ENCODE peak calls at places on chromosomes 12 and 14, in nine cellular contexts. M, Y, E, J, A, Q, C, N and U are unnamed samples. For H3K36me3, the result is how much of the 10 kb centered on the place peaks cover.

GRCh38 chr12:131202592-131203378 is 249.1 kb downstream of the ADGRD1 start:
- DNase-seq in Q (no peak), M (no peak), A (no peak), E (no peak), J (no peak), N (no peak), Y (no peak), C (no peak), U (no peak)

GRCh38 chr12:26878661-26879119 is 45.7 kb upstream of the ITPR2 start:
- DNase-seq in A (peak), C (peak), Q (no peak), M (no peak), E (no peak), J (no peak), N (peak), Y (peak), U (peak)

GRCh38 chr14:84575681-84576080 is 954.3 kb upstream of the FLRT2 start:
- DNase-seq in J (no peak), N (no peak), A (no peak), Q (no peak), M (no peak), E (no peak), C (no peak), Y (no peak), U (no peak)

GRCh38 chr12:27644446-27644845 is 51.8 kb upstream of the REP15 start:
- DNase-seq in E (peak), M (no peak), J (no peak), Q (peak), N (peak), C (no peak), Y (no peak), A (no peak), U (no peak)

GRCh38 chr14:36942522-36943245 is 229.7 kb downstream of the SLC25A21 start:
- DNase-seq in N (peak), A (no peak), J (no peak), C (no peak), Y (no peak), Q (peak), M (no peak), E (peak), U (no peak)

GRCh38 chr14:39372656-39373055 is 59.6 kb downstream of the FBXO33 start:
- DNase-seq in C (no peak), A (no peak), Y (no peak), J (no peak), Q (peak), M (no peak), N (peak), E (no peak), U (no peak)

GRCh38 chr12:12527820-12528296 is 34.8 kb downstream of the DUSP16 start:
- DNase-seq in N (no peak), J (peak), Y (no peak), M (no peak), A (no peak), Q (no peak), C (peak), E (no peak), U (peak)

GRCh38 chr14:77318006-77318553 is 2.6 kb downstream of the POMT2 start:
- DNase-seq in C (no peak), A (no peak), M (peak), Q (no peak), Y (no peak), J (no peak), E (no peak), N (no peak), U (no peak)

GRCh38 chr12:111322336-111323250 is 46.3 kb downstream of the PHETA1 start:
- DNase-seq in E (no peak), N (peak), C (no peak), Y (peak), A (no peak), M (no peak), Q (peak), J (no peak), U (no peak)

GRCh38 chr14:38257500-38257899 is 1.6 kb upstream of the CLEC14A start:
- DNase-seq in Y (no peak), N (peak), Q (peak), J (no peak), A (no peak), M (no peak), C (no peak), E (peak), U (no peak)

GRCh38 chr12:33551006-33551405 is 111.4 kb upstream of the SYT10 start:
- DNase-seq in A (no peak), C (no peak), J (no peak), Q (no peak), E (no peak), Y (no peak), M (no peak), N (no peak), U (no peak)

GRCh38 chr14:21652209-21652808 is 1.3 kb upstream of the OR4E2 start:
- DNase-seq in Y (no peak), Q (no peak), C (peak), N (no peak), M (no peak), J (peak), A (peak), E (no peak), U (no peak)

GRCh38 chr14:101058571-101058970 is 155.0 kb upstream of the RTL1 start:
- DNase-seq in M (no peak), J (no peak), N (peak), C (no peak), A (no peak), Q (peak), Y (no peak), E (peak), U (no peak)

GRCh38 chr12:13530966-13531365 is 334.4 kb downstream of the EMP1 start:
- DNase-seq in N (no peak), E (no peak), Y (no peak), J (no peak), M (no peak), C (no peak), A (peak), Q (no peak), U (peak)

GRCh38 chr14:93331375-93332031 is 1.3 kb downstream of the BTBD7 start:
- DNase-seq in Q (peak), N (no peak), Y (peak), A (peak), J (no peak), M (no peak), C (no peak), E (peak), U (peak)

GRCh38 chr12:70692681-70693288 is 55.6 kb upstream of the PTPRB start:
- DNase-seq in E (peak), Q (peak), M (no peak), Y (no peak), N (peak), A (no peak), J (no peak), C (peak), U (no peak)

GRCh38 chr12:101696477-101697196 is 803 bp upstream of the CHPT1 start:
- DNase-seq in C (peak), A (peak), Q (peak), Y (peak), J (no peak), N (no peak), E (peak), M (peak), U (peak)

GRCh38 chr12:100927825-100928224 is 133.2 kb downstream of the ANO4 start:
- DNase-seq in Q (peak), M (no peak), E (peak), A (no peak), N (peak), Y (no peak), C (no peak), J (no peak), U (no peak)

GRCh38 chr12:23014749-23015148 is 389.8 kb downstream of the ETNK1 start:
- DNase-seq in Q (no peak), A (no peak), Y (no peak), J (no peak), C (no peak), N (no peak), M (no peak), E (no peak), U (no peak)

GRCh38 chr14:79764288-79764687 is 447.0 kb downstream of the DIO2 start:
- DNase-seq in Q (no peak), Y (no peak), C (no peak), E (peak), M (peak), A (no peak), J (no peak), N (no peak), U (peak)

GRCh38 chr14:49989980-49990379 is 97.1 kb downstream of the ARF6 start:
- DNase-seq in A (no peak), M (no peak), C (no peak), N (no peak), J (no peak), Y (no peak), E (no peak), Q (no peak), U (no peak)

GRCh38 chr14:94385553-94386057 is 2.8 kb downstream of the SERPINA1 start:
- DNase-seq in Y (no peak), J (no peak), N (no peak), A (no peak), Q (no peak), C (no peak), M (no peak), E (no peak), U (no peak)

GRCh38 chr12:56029666-56030293 is 8.9 kb downstream of the IKZF4 start:
- DNase-seq in C (peak), N (peak), E (peak), Y (no peak), A (peak), Q (peak), J (peak), M (peak), U (peak)

GRCh38 chr12:75564398-75564797 is 53.0 kb upstream of the KRR1 start:
- DNase-seq in A (no peak), M (no peak), Q (peak), N (peak), C (no peak), J (no peak), Y (no peak), E (no peak), U (no peak)

GRCh38 chr12:100651694-100652093 is 78.2 kb downstream of the GAS2L3 start:
- DNase-seq in C (no peak), A (no peak), M (peak), Y (no peak), N (peak), Q (no peak), E (no peak), J (peak), U (no peak)

GRCh38 chr12:30970559-30971202 is 44.1 kb downstream of the TSPAN11 start:
- DNase-seq in A (no peak), Q (no peak), C (no peak), J (no peak), N (no peak), M (no peak), Y (peak), E (peak), U (no peak)

GRCh38 chr14:91237219-91237618 is 7.3 kb downstream of the GPR68 start:
- DNase-seq in Y (no peak), N (peak), A (no peak), J (no peak), M (no peak), E (no peak), Q (peak), C (no peak), U (no peak)

GRCh38 chr12:131896080-131896810 is 1.8 kb downstream of the ULK1 start:
- DNase-seq in N (peak), E (peak), Y (peak), M (peak), A (peak), J (peak), C (peak), Q (peak), U (peak)

GRCh38 chr12:22275847-22276246 is 58.7 kb downstream of the ST8SIA1 start:
- DNase-seq in N (peak), J (peak), Y (peak), M (no peak), Q (peak), C (no peak), A (peak), E (peak), U (no peak)

GRCh38 chr14:69648480-69649414 is 37.4 kb downstream of the SUSD6 start:
- DNase-seq in M (peak), E (peak), J (no peak), N (peak), Y (no peak), A (no peak), Q (peak), C (no peak), U (peak)

GRCh38 chr14:64209428-64210165 is 84.6 kb downstream of the ESR2 start:
- DNase-seq in N (peak), C (no peak), J (no peak), Q (peak), A (peak), E (no peak), M (no peak), Y (peak), U (no peak)

GRCh38 chr12:77299910-77300772 is 234.8 kb upstream of the E2F7 start:
- DNase-seq in J (no peak), Q (peak), E (peak), A (no peak), M (no peak), C (no peak), N (peak), Y (no peak), U (no peak)

GRCh38 chr12:81077329-81077685 is 572 bp upstream of the ACSS3 start:
- DNase-seq in N (peak), J (peak), C (peak), Q (no peak), Y (peak), A (no peak), M (peak), E (no peak), U (no peak)

GRCh38 chr12:19125325-19125724 is 4.2 kb upstream of the PLEKHA5 start:
- DNase-seq in A (no peak), Q (peak), Y (no peak), E (peak), C (no peak), N (peak), J (no peak), M (no peak), U (no peak)

GRCh38 chr14:38629412-38629811 is 373.5 kb upstream of the CLEC14A start:
- DNase-seq in C (peak), E (no peak), Q (no peak), N (no peak), M (no peak), A (no peak), Y (no peak), J (peak), U (no peak)

GRCh38 chr14:53528114-53528513 is 375.0 kb upstream of the DDHD1 start:
- DNase-seq in Q (peak), J (no peak), C (no peak), E (no peak), A (no peak), Y (no peak), M (no peak), N (peak), U (no peak)

GRCh38 chr14:59356298-59356697 is 108.9 kb downstream of the GPR135 start:
- DNase-seq in N (no peak), A (no peak), Y (no peak), E (peak), C (no peak), Q (no peak), M (no peak), J (peak), U (no peak)

GRCh38 chr14:105087963-105088811 is 23.0 kb upstream of the GPR132 start:
- DNase-seq in J (peak), Y (peak), M (peak), E (peak), C (peak), A (peak), Q (peak), N (peak), U (no peak)

GRCh38 chr12:29741342-29742241 is 42.1 kb downstream of the TMTC1 start:
- DNase-seq in A (no peak), Y (no peak), C (no peak), M (no peak), J (no peak), Q (peak), E (no peak), N (peak), U (no peak)
- H3K27ac ChIP-seq in A (no peak), Y (peak), C (no peak), M (no peak), J (no peak), Q (peak), E (no peak), N (peak), U (peak)

GRCh38 chr12:5433081-5433839 is 1.4 kb downstream of the NTF3 start:
- DNase-seq in N (peak), Q (peak), M (no peak), Y (no peak), A (no peak), J (peak), C (peak), E (no peak), U (peak)
- H3K4me3 ChIP-seq in N (peak), Q (peak), M (no peak), Y (peak), A (peak), J (peak), C (peak), E (no peak), U (peak)

GRCh38 chr12:122998316-122998715 is 17.8 kb downstream of the ARL6IP4 start:
- DNase-seq in M (no peak), A (no peak), J (no peak), Q (no peak), N (no peak), C (no peak), Y (no peak), E (no peak), U (no peak)

GRCh38 chr12:122997343-122998250 is 17.1 kb downstream of the ARL6IP4 start:
- DNase-seq in A (no peak), M (no peak), Y (no peak), J (no peak), E (no peak), Q (no peak), N (no peak), C (no peak), U (no peak)

GRCh38 chr12:122999986-123000420 is 19.5 kb downstream of the ARL6IP4 start:
- DNase-seq in M (no peak), Q (no peak), N (no peak), Y (no peak), A (no peak), E (no peak), J (no peak), C (no peak), U (no peak)

GRCh38 chr12:123000578-123000977 is 20.1 kb downstream of the ARL6IP4 start:
- DNase-seq in C (no peak), J (no peak), M (no peak), A (no peak), Y (no peak), E (no peak), Q (no peak), N (no peak), U (no peak)

DNA sequence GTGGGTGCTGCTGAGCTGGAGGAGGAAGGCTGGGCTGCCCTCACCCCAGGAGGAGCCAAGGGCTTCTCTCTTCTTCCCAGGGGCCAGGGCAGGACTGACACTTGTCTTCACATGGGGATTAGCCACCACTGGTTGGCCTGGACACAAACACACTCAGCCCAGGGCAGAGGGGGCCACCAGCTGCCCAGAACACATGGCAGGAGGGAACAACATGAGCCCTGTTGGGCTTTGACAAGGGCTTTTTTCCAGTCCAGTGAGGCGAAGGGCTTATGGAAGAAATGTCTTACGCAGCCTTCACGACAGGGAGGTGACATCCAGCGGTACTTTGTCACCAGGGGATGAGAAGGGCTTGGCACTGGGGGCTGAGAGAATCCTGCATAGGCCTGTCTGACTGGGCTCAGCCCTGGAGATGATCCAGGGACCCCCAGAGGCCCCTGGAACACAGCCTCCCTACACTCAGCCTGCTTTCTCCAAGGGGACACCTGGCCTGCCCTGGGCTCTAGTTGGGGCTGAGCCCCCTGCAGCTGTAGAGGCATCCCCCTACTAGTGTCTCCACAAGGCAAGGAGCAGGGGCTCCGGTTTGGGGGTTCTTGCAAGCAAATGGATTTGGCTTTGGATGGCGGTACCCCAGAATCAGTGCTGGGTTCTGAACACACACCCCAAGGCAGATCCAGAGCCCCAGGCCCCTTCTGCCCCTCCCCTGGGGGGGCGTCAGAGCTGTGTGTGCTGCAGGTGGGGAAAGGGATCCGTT is 18.9 kb downstream of the ARL6IP4 start:
- DNase-seq in Q (no peak), A (no peak), N (no peak), J (no peak), M (no peak), E (no peak), Y (no peak), C (no peak), U (no peak)
- H3K36me3 ChIP-seq in Q (under half), A (under half), N (under half), J (under half), M (under half), E (under half), Y (half or more), C (under half), U (under half)

DNA sequence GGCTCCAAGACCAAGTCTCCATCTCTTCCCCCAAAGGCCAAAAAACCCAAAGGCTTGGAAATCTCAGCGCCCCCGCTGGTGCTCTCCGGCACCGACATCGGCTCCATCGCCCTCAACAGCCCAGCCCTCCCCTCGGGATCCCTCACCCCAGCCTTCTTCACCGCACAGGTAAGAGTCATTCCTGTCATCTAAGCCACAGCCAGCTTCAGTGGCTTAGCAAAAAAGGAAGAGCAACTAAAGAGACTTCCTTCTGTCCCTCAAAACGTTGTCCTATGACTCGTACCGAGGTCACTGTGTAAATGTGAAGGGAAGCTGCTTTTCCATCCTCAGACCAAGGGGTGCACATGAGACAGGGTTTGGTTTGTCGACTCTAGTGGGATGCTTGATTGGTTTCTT is 53.4 kb downstream of the ELK3 start:
- DNase-seq in E (peak), A (no peak), J (no peak), N (peak), Q (peak), C (no peak), Y (no peak), M (no peak), U (no peak)
- H3K27ac ChIP-seq in E (no peak), A (no peak), J (no peak), N (peak), Q (no peak), C (no peak), Y (no peak), M (no peak), U (no peak)

GRCh38 chr14:73743431-73743931 is 29.3 kb upstream of the PNMA1 start:
- DNase-seq in C (no peak), E (no peak), N (no peak), M (no peak), Y (peak), Q (no peak), J (no peak), A (peak), U (no peak)
- H3K4me3 ChIP-seq in C (no peak), E (no peak), N (no peak), M (no peak), Y (peak), Q (no peak), J (no peak), A (no peak), U (no peak)